ENCODE peak calls at places on chromosome 17, in ten cellular contexts. One of them, this sample, is unnamed. For H3K9me3, the result is how much of the 10 kb centered on the place peaks cover.

GRCh38 chr17:43999024-43999423 is 5.4 kb upstream of the NAGS start:
- DNase-seq in right cardiac atrium: no peak
- DNase-seq in H9: no peak
- DNase-seq in heart left ventricle: no peak
- DNase-seq in naive thymus-derived CD4-positive, alpha-beta T cell: no peak
- DNase-seq in heart right ventricle: no peak
- DNase-seq in left ventricle myocardium inferior: no peak
- DNase-seq in stomach: no peak
- DNase-seq in A673: no peak
- DNase-seq in fibroblast of lung: no peak
- DNase-seq in this sample: no peak

GRCh38 chr17:44924107-44924544 is 8.8 kb upstream of the GFAP start:
- DNase-seq in right cardiac atrium: no peak
- DNase-seq in H9: no peak
- DNase-seq in heart left ventricle: no peak
- DNase-seq in naive thymus-derived CD4-positive, alpha-beta T cell: no peak
- DNase-seq in heart right ventricle: no peak
- DNase-seq in left ventricle myocardium inferior: no peak
- DNase-seq in stomach: no peak
- DNase-seq in A673: no peak
- DNase-seq in fibroblast of lung: no peak
- DNase-seq in this sample: no peak

GRCh38 chr17:29121442-29121841 is 58.8 kb downstream of the MYO18A start:
- DNase-seq in right cardiac atrium: no peak
- DNase-seq in H9: no peak
- DNase-seq in heart left ventricle: no peak
- DNase-seq in naive thymus-derived CD4-positive, alpha-beta T cell: no peak
- DNase-seq in heart right ventricle: no peak
- DNase-seq in left ventricle myocardium inferior: no peak
- DNase-seq in stomach: no peak
- DNase-seq in A673: no peak
- DNase-seq in fibroblast of lung: no peak
- DNase-seq in this sample: no peak

GRCh38 chr17:64024781-64025731 is 4.6 kb upstream of the ICAM2 start:
- DNase-seq in right cardiac atrium: no peak
- DNase-seq in H9: no peak
- DNase-seq in heart left ventricle: no peak
- DNase-seq in naive thymus-derived CD4-positive, alpha-beta T cell: no peak
- DNase-seq in heart right ventricle: no peak
- DNase-seq in left ventricle myocardium inferior: no peak
- DNase-seq in stomach: no peak
- DNase-seq in A673: no peak
- DNase-seq in fibroblast of lung: peak
- DNase-seq in this sample: no peak

GRCh38 chr17:7043195-7043543 is 723 bp downstream of the SLC16A11 start:
- DNase-seq in right cardiac atrium: no peak
- DNase-seq in H9: no peak
- DNase-seq in heart left ventricle: no peak
- DNase-seq in naive thymus-derived CD4-positive, alpha-beta T cell: no peak
- DNase-seq in heart right ventricle: no peak
- DNase-seq in left ventricle myocardium inferior: no peak
- DNase-seq in stomach: no peak
- DNase-seq in A673: no peak
- DNase-seq in fibroblast of lung: no peak
- DNase-seq in this sample: no peak

GRCh38 chr17:74442670-74443515 is 11.0 kb downstream of the GPRC5C start:
- DNase-seq in right cardiac atrium: peak
- DNase-seq in H9: peak
- DNase-seq in heart left ventricle: peak
- DNase-seq in naive thymus-derived CD4-positive, alpha-beta T cell: no peak
- DNase-seq in heart right ventricle: peak
- DNase-seq in left ventricle myocardium inferior: peak
- DNase-seq in stomach: peak
- DNase-seq in A673: no peak
- DNase-seq in fibroblast of lung: no peak
- DNase-seq in this sample: peak

GRCh38 chr17:6427284-6427781 is 7.6 kb downstream of the AIPL1 start:
- DNase-seq in right cardiac atrium: no peak
- DNase-seq in H9: no peak
- DNase-seq in heart left ventricle: no peak
- DNase-seq in naive thymus-derived CD4-positive, alpha-beta T cell: peak
- DNase-seq in heart right ventricle: no peak
- DNase-seq in left ventricle myocardium inferior: no peak
- DNase-seq in stomach: no peak
- DNase-seq in A673: no peak
- DNase-seq in fibroblast of lung: peak
- DNase-seq in this sample: no peak

GRCh38 chr17:34776454-34776853 is 184.8 kb downstream of the CCT6B start:
- DNase-seq in right cardiac atrium: no peak
- DNase-seq in H9: no peak
- DNase-seq in heart left ventricle: no peak
- DNase-seq in naive thymus-derived CD4-positive, alpha-beta T cell: no peak
- DNase-seq in heart right ventricle: no peak
- DNase-seq in left ventricle myocardium inferior: no peak
- DNase-seq in stomach: no peak
- DNase-seq in A673: no peak
- DNase-seq in fibroblast of lung: no peak
- DNase-seq in this sample: no peak

GRCh38 chr17:49071106-49071505 is 61.5 kb upstream of the B4GALNT2 start:
- DNase-seq in right cardiac atrium: no peak
- DNase-seq in H9: no peak
- DNase-seq in heart left ventricle: no peak
- DNase-seq in naive thymus-derived CD4-positive, alpha-beta T cell: no peak
- DNase-seq in heart right ventricle: no peak
- DNase-seq in left ventricle myocardium inferior: no peak
- DNase-seq in stomach: no peak
- DNase-seq in A673: peak
- DNase-seq in fibroblast of lung: peak
- DNase-seq in this sample: no peak

DNA sequence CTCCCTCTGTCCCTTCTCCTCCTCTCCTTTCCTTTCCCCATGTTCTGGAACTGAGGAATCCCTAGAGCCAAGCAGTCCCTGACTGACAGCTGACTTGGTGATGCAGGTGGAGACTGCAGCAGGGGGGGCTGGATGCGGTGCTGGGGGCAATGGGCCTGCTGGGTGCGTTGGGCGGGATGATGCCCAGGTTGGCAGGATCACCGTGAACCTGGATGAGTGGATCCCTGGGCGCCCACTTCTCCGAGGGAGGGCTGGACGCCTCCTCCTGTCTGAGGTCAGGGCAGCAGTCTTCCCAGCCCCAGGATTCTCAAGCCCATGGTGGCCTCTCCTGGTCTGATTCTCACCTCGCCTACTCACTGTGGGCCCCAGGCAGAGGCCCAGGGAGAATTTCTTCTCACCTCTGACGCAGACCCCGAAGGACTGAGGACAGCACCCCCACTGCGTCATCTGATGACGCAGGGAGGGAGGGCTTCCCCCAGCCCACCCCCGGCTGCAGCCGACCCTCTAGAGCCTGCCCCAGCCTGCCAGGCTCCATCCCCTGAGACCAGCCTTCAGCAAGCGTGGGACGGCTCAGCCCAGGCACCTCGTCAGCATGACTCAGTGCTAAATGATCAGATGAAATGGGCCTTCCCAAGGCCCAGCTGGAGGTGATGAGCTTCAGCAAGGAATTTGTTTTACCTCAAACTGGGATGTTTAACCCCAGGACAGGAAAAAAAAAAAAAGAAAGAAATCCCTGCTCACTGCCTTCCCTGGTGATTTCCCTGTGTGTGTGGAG is 188.0 kb upstream of the TNRC6C start:
- DNase-seq in right cardiac atrium: peak
- DNase-seq in H9: no peak
- DNase-seq in heart left ventricle: peak
- DNase-seq in naive thymus-derived CD4-positive, alpha-beta T cell: no peak
- DNase-seq in heart right ventricle: peak
- DNase-seq in left ventricle myocardium inferior: no peak
- DNase-seq in stomach: no peak
- DNase-seq in A673: peak
- DNase-seq in fibroblast of lung: peak
- DNase-seq in this sample: no peak
- H3K27ac ChIP-seq in right cardiac atrium: no peak
- H3K27ac ChIP-seq in H9: no peak
- H3K27ac ChIP-seq in heart left ventricle: no peak
- H3K27ac ChIP-seq in naive thymus-derived CD4-positive, alpha-beta T cell: no peak
- H3K27ac ChIP-seq in heart right ventricle: no peak
- H3K27ac ChIP-seq in left ventricle myocardium inferior: no peak
- H3K27ac ChIP-seq in stomach: no peak
- H3K27ac ChIP-seq in A673: no peak
- H3K27ac ChIP-seq in fibroblast of lung: no peak
- H3K27ac ChIP-seq in this sample: no peak

DNA sequence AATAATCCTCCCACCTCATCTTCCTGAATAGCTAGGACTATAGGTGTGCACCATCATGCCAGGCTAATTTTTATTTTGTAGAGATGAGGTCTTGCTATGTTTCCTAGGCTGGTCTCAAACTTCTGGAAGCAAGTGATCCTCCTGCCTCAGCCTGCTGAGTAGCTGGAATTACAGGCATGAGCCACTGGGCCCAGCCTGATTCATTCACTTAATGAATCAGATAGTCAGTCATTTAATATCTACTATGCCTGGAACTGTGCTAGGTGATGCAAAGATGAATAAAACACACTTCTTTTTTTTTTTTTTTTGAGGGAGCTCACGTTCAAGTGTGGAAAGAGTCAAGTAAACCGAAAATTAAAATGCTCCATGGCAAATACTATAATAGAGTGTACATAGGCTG is 39.4 kb downstream of the EFCAB13 start:
- DNase-seq in right cardiac atrium: no peak
- DNase-seq in H9: no peak
- DNase-seq in heart left ventricle: no peak
- DNase-seq in naive thymus-derived CD4-positive, alpha-beta T cell: no peak
- DNase-seq in heart right ventricle: no peak
- DNase-seq in left ventricle myocardium inferior: no peak
- DNase-seq in stomach: no peak
- DNase-seq in A673: no peak
- DNase-seq in fibroblast of lung: no peak
- DNase-seq in this sample: no peak
- H3K9me3 ChIP-seq in right cardiac atrium: under half
- H3K9me3 ChIP-seq in H9: under half
- H3K9me3 ChIP-seq in heart left ventricle: under half
- H3K9me3 ChIP-seq in naive thymus-derived CD4-positive, alpha-beta T cell: under half
- H3K9me3 ChIP-seq in heart right ventricle: under half
- H3K9me3 ChIP-seq in left ventricle myocardium inferior: under half
- H3K9me3 ChIP-seq in stomach: under half
- H3K9me3 ChIP-seq in A673: under half
- H3K9me3 ChIP-seq in fibroblast of lung: under half
- H3K9me3 ChIP-seq in this sample: under half

GRCh38 chr17:752002-752619 is at the start of gene GEMIN4:
- DNase-seq in right cardiac atrium: peak
- DNase-seq in H9: peak
- DNase-seq in heart left ventricle: peak
- DNase-seq in naive thymus-derived CD4-positive, alpha-beta T cell: peak
- DNase-seq in heart right ventricle: peak
- DNase-seq in left ventricle myocardium inferior: peak
- DNase-seq in stomach: peak
- DNase-seq in A673: peak
- DNase-seq in fibroblast of lung: peak
- DNase-seq in this sample: peak
- H3K27ac ChIP-seq in right cardiac atrium: peak
- H3K27ac ChIP-seq in H9: no peak
- H3K27ac ChIP-seq in heart left ventricle: peak
- H3K27ac ChIP-seq in naive thymus-derived CD4-positive, alpha-beta T cell: peak
- H3K27ac ChIP-seq in heart right ventricle: peak
- H3K27ac ChIP-seq in left ventricle myocardium inferior: peak
- H3K27ac ChIP-seq in stomach: peak
- H3K27ac ChIP-seq in A673: peak
- H3K27ac ChIP-seq in fibroblast of lung: peak
- H3K27ac ChIP-seq in this sample: peak

GRCh38 chr17:83200746-83201145 is 121.3 kb downstream of the METRNL start:
- DNase-seq in right cardiac atrium: peak
- DNase-seq in H9: no peak
- DNase-seq in heart left ventricle: no peak
- DNase-seq in naive thymus-derived CD4-positive, alpha-beta T cell: no peak
- DNase-seq in heart right ventricle: peak
- DNase-seq in left ventricle myocardium inferior: peak
- DNase-seq in stomach: no peak
- DNase-seq in A673: no peak
- DNase-seq in fibroblast of lung: no peak
- DNase-seq in this sample: peak
- H3K9me3 ChIP-seq in right cardiac atrium: under half
- H3K9me3 ChIP-seq in H9: under half
- H3K9me3 ChIP-seq in heart left ventricle: under half
- H3K9me3 ChIP-seq in naive thymus-derived CD4-positive, alpha-beta T cell: under half
- H3K9me3 ChIP-seq in heart right ventricle: under half
- H3K9me3 ChIP-seq in left ventricle myocardium inferior: under half
- H3K9me3 ChIP-seq in stomach: under half
- H3K9me3 ChIP-seq in A673: under half
- H3K9me3 ChIP-seq in fibroblast of lung: under half
- H3K9me3 ChIP-seq in this sample: under half

GRCh38 chr17:31582151-31582907 is 190.9 kb downstream of the RAB11FIP4 start:
- DNase-seq in right cardiac atrium: peak
- DNase-seq in H9: peak
- DNase-seq in heart left ventricle: peak
- DNase-seq in naive thymus-derived CD4-positive, alpha-beta T cell: no peak
- DNase-seq in heart right ventricle: peak
- DNase-seq in left ventricle myocardium inferior: peak
- DNase-seq in stomach: peak
- DNase-seq in A673: no peak
- DNase-seq in fibroblast of lung: peak
- DNase-seq in this sample: peak
- H3K27ac ChIP-seq in right cardiac atrium: peak
- H3K27ac ChIP-seq in H9: no peak
- H3K27ac ChIP-seq in heart left ventricle: peak
- H3K27ac ChIP-seq in naive thymus-derived CD4-positive, alpha-beta T cell: no peak
- H3K27ac ChIP-seq in heart right ventricle: peak
- H3K27ac ChIP-seq in left ventricle myocardium inferior: peak
- H3K27ac ChIP-seq in stomach: peak
- H3K27ac ChIP-seq in A673: no peak
- H3K27ac ChIP-seq in fibroblast of lung: peak
- H3K27ac ChIP-seq in this sample: no peak

DNA sequence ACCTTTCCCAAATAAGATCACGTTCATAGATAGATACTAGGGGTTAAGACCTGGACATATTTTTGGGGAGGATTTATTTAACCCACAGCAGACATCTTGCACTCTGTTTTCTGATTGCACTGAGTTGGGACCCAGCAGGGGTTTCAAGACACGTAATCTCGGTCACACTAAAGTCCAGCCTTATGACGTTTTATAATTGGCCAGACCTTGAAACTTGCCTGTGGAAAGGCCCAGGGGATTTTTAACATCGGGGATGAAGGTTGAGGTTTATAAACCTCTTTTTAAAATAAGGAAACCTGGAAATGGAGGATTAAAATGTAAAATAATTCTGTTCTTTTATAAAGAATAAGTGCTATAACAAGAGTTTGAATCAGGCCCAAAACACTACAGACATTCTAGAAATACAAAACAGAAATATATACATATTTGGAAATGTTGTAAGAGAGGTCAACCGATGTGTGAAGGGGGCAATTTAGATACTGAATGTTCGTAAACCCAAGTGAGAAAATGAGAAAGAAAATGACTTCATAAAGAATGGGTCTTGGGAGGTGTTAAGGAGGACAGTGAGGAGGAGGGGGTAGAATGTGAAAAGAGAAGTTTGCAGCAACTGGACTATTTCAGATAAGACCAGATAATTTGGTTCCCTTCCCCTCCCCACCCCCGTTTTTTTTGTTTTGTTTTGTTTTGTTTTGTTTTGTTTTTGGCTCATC is 61.1 kb upstream of the NOL11 start:
- DNase-seq in right cardiac atrium: no peak
- DNase-seq in H9: no peak
- DNase-seq in heart left ventricle: no peak
- DNase-seq in naive thymus-derived CD4-positive, alpha-beta T cell: no peak
- DNase-seq in heart right ventricle: no peak
- DNase-seq in left ventricle myocardium inferior: no peak
- DNase-seq in stomach: no peak
- DNase-seq in A673: no peak
- DNase-seq in fibroblast of lung: no peak
- DNase-seq in this sample: no peak
- H3K9me3 ChIP-seq in right cardiac atrium: under half
- H3K9me3 ChIP-seq in H9: under half
- H3K9me3 ChIP-seq in heart left ventricle: under half
- H3K9me3 ChIP-seq in naive thymus-derived CD4-positive, alpha-beta T cell: under half
- H3K9me3 ChIP-seq in heart right ventricle: under half
- H3K9me3 ChIP-seq in left ventricle myocardium inferior: under half
- H3K9me3 ChIP-seq in stomach: under half
- H3K9me3 ChIP-seq in A673: under half
- H3K9me3 ChIP-seq in fibroblast of lung: under half
- H3K9me3 ChIP-seq in this sample: under half

This sample was measured in testis.